ENCODE peak calls at places on chromosome 2, in nine cellular contexts. K is transverse colon, H is A549, G is pancreas, Q is hepatocyte, P is colonic mucosa, S is psoas muscle, W is fibroblast of lung, R is prostate gland. T is an unnamed sample.

GRCh38 chr2:154189963-154190362 is 318.2 kb downstream of the GALNT13 start:
- DNase-seq in S (no peak), G (no peak), H (no peak), P (no peak), R (no peak), K (no peak), W (no peak), Q (no peak), T (no peak)

GRCh38 chr2:22253171-22253570 is 1129.4 kb downstream of the TDRD15 start:
- DNase-seq in R (no peak), W (no peak), Q (no peak), H (no peak), P (no peak), G (no peak), S (no peak), K (no peak), T (no peak)

GRCh38 chr2:121485039-121485438 is 45.6 kb upstream of the RNU4ATAC start:
- DNase-seq in K (no peak), G (no peak), W (peak), Q (no peak), S (no peak), P (no peak), H (no peak), R (no peak), T (no peak)

GRCh38 chr2:178426388-178426787 is 24.6 kb downstream of the PRKRA start:
- DNase-seq in H (no peak), R (no peak), W (peak), S (no peak), Q (no peak), P (no peak), G (no peak), K (no peak), T (no peak)

GRCh38 chr2:8636041-8636491 is 45.8 kb upstream of the ID2 start:
- DNase-seq in W (peak), K (no peak), Q (no peak), P (no peak), R (no peak), G (no peak), S (no peak), H (no peak), T (no peak)

GRCh38 chr2:226424971-226425370 is 374.6 kb downstream of the IRS1 start:
- DNase-seq in K (no peak), H (no peak), P (no peak), S (no peak), W (peak), G (no peak), Q (no peak), R (no peak), T (no peak)

GRCh38 chr2:222690564-222691200 is 19.2 kb downstream of the MOGAT1 start:
- DNase-seq in Q (peak), K (peak), W (peak), P (peak), S (peak), H (peak), R (peak), G (peak), T (no peak)

GRCh38 chr2:197993830-197994229 is 189.4 kb downstream of the PLCL1 start:
- DNase-seq in K (no peak), Q (no peak), P (no peak), R (no peak), G (no peak), W (peak), S (no peak), H (no peak), T (no peak)

GRCh38 chr2:160324161-160324768 is 124.2 kb upstream of the ITGB6 start:
- DNase-seq in H (peak), G (peak), W (peak), Q (peak), K (peak), S (peak), R (peak), P (peak), T (no peak)

GRCh38 chr2:231939022-231939421 is 12.8 kb upstream of the NPPC start:
- DNase-seq in K (no peak), R (no peak), P (no peak), S (no peak), H (no peak), G (no peak), W (no peak), Q (no peak), T (no peak)

GRCh38 chr2:9782197-9782719 is 61.0 kb upstream of the TAF1B start:
- DNase-seq in G (no peak), S (no peak), R (peak), K (peak), W (no peak), Q (peak), P (peak), H (no peak), T (no peak)

GRCh38 chr2:179483131-179483530 is 218.5 kb upstream of the SESTD1 start:
- DNase-seq in R (no peak), W (no peak), P (no peak), Q (no peak), S (no peak), G (no peak), H (no peak), K (no peak), T (no peak)

GRCh38 chr2:64737547-64737946 is 83.8 kb upstream of the SERTAD2 start:
- DNase-seq in S (no peak), R (no peak), G (no peak), W (peak), H (no peak), K (no peak), Q (no peak), P (no peak), T (no peak)

GRCh38 chr2:20468549-20469500 is 22.0 kb downstream of the RHOB start:
- DNase-seq in W (no peak), K (no peak), Q (no peak), G (no peak), H (no peak), R (no peak), S (no peak), P (no peak), T (peak)

GRCh38 chr2:160510617-160511016 is 17.0 kb upstream of the RBMS1 start:
- DNase-seq in Q (no peak), P (no peak), G (no peak), R (no peak), S (no peak), H (no peak), W (no peak), K (no peak), T (no peak)

GRCh38 chr2:68237976-68238580 is 14.3 kb downstream of the PPP3R1 start:
- DNase-seq in Q (no peak), R (no peak), H (no peak), G (no peak), P (no peak), S (no peak), K (no peak), W (no peak), T (no peak)

GRCh38 chr2:102268529-102269524 is 42.5 kb upstream of the IL1RL1 start:
- DNase-seq in S (no peak), Q (no peak), G (no peak), H (no peak), R (no peak), W (peak), P (no peak), K (no peak), T (no peak)

GRCh38 chr2:69149631-69150215 is 136.7 kb downstream of the ANTXR1 start:
- DNase-seq in K (peak), Q (peak), H (peak), S (peak), P (no peak), W (peak), G (no peak), R (no peak), T (no peak)

GRCh38 chr2:145412155-145412554 is 892.2 kb upstream of the ZEB2 start:
- DNase-seq in R (no peak), Q (no peak), P (no peak), W (no peak), H (no peak), K (no peak), G (no peak), S (no peak), T (no peak)

GRCh38 chr2:96927420-96928171 is 57.7 kb upstream of the SEMA4C start:
- DNase-seq in S (peak), W (peak), K (peak), G (no peak), P (no peak), H (no peak), Q (peak), R (peak), T (no peak)

DNA sequence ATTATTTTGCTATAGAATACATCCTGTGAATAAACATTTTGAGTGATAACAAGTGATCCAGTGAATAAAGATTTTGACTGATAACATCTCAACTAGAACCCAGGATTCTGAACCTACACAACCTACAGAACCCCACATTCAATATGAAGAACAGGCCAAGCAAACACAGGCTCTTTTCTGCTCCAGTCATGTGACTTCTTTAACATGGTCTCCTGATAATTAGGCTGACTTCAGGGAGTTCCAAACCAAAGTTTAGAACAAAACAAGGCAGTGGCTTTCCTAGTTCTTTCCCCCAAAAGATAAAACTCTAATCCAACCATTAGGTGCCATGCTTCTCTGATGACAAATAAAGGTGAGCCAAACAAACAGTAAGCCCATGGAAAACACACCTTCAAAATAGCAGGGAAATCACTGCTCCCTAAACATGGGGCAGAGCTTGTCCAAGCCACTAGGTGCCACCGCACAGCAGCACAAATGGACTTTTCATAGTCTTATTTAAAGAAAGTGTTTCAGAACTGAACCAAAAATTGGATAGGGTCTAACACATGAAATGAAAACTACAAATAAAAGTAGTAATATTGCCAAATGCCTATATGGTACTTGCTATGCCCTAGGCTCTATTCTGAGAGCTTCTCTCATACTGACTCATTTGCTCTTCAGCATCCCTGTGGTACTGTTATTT is 95.3 kb downstream of the EVA1A start:
- DNase-seq in W (peak), H (no peak), K (no peak), R (no peak), P (no peak), S (no peak), G (no peak), Q (peak), T (no peak)
- TF ChIP-seq CTCF in W (peak), H (peak), K (no peak), R (peak), P (no peak), S (peak), G (no peak), Q (peak), T (peak)

GRCh38 chr2:234482807-234483206 is 14.1 kb downstream of the ARL4C start:
- DNase-seq in Q (no peak), K (no peak), W (no peak), R (no peak), H (no peak), S (no peak), P (no peak), G (no peak), T (no peak)
- H3K27ac ChIP-seq in Q (no peak), K (no peak), W (no peak), R (no peak), H (no peak), S (no peak), P (no peak), G (no peak), T (no peak)

GRCh38 chr2:201621293-201621999 is 21.9 kb downstream of the TMEM237 start:
- DNase-seq in G (no peak), R (no peak), W (no peak), K (no peak), P (no peak), Q (no peak), H (no peak), S (no peak), T (no peak)

GRCh38 chr2:201622306-201622705 is 21.0 kb downstream of the TMEM237 start:
- DNase-seq in P (no peak), K (no peak), Q (no peak), H (no peak), G (no peak), R (no peak), S (no peak), W (peak), T (no peak)

GRCh38 chr2:201618744-201619654 is 24.3 kb downstream of the TMEM237 start:
- DNase-seq in W (peak), R (peak), G (peak), P (peak), Q (no peak), S (peak), H (no peak), K (peak), T (peak)
- H3K4me3 ChIP-seq in W (no peak), R (no peak), G (no peak), P (no peak), Q (no peak), S (peak), H (no peak), K (no peak), T (no peak)

DNA sequence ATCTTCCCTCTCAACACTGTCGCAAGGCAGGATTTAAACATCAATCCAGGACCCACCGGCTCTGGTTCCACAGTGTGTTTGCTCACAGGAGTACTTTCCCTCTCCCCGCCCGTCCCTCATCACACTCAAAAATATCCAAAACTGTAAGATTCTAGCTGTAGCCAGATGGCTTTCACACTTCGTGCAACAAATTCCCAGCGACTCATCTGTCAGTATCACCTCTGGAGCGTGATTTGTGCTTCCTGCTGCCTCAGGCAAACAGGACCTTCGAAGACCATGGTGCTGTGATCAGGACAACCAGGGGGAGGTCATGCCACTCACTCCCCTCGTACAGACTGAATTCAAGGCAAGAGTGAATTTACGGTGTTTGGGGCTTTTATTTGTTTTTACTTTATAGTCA is 154.5 kb upstream of the PID1 start:
- DNase-seq in W (no peak), S (no peak), H (no peak), P (no peak), G (no peak), K (no peak), Q (no peak), R (no peak), T (no peak)
- TF ChIP-seq CTCF in W (no peak), S (no peak), H (no peak), P (no peak), G (no peak), K (no peak), Q (no peak), R (no peak), T (no peak)

GRCh38 chr2:148667114-148667513 is 22.6 kb downstream of the EPC2 start:
- DNase-seq in P (no peak), K (no peak), W (peak), R (no peak), H (no peak), G (no peak), S (no peak), Q (no peak), T (no peak)
- H3K27ac ChIP-seq in P (no peak), K (no peak), W (no peak), R (no peak), H (no peak), G (no peak), S (no peak), Q (no peak), T (no peak)

T was measured in right atrium auricular region.